ENCODE peak calls at places on chromosome 12, in six cellular contexts. C, X, O, H, L and R are unnamed samples.

GRCh38 chr12:28537474-28537873 is 347.2 kb downstream of the CCDC91 start:
- DNase-seq in X (no peak), L (no peak), C (no peak), O (no peak), H (no peak), R (no peak)

GRCh38 chr12:109589240-109589590 is 15.6 kb downstream of the MVK start:
- DNase-seq in O (no peak), H (no peak), L (no peak), X (no peak), C (no peak), R (no peak)

GRCh38 chr12:118958520-118958919 is 22.8 kb upstream of the SRRM4 start:
- DNase-seq in C (no peak), L (no peak), O (no peak), X (no peak), H (no peak), R (no peak)

GRCh38 chr12:11174022-11174421 is 3.0 kb downstream of the SMIM10L1 start:
- DNase-seq in H (no peak), C (no peak), O (no peak), L (peak), X (no peak), R (no peak)

GRCh38 chr12:113722747-113723146 is 243.4 kb downstream of the RBM19 start:
- DNase-seq in X (no peak), C (no peak), H (no peak), O (no peak), L (no peak), R (no peak)

GRCh38 chr12:29200586-29200985 is 51.5 kb downstream of the FAR2 start:
- DNase-seq in C (no peak), H (no peak), L (no peak), X (no peak), O (no peak), R (no peak)

GRCh38 chr12:5965950-5966383 is 20.9 kb upstream of the ANO2 start:
- DNase-seq in O (peak), C (no peak), H (no peak), X (no peak), L (peak), R (peak)

GRCh38 chr12:114812858-114813761 is 129.1 kb upstream of the TBX3 start:
- DNase-seq in X (no peak), L (peak), C (no peak), O (no peak), H (no peak), R (no peak)

GRCh38 chr12:42918387-42918786 is 328.8 kb upstream of the PRICKLE1 start:
- DNase-seq in O (no peak), H (no peak), L (no peak), X (no peak), C (no peak), R (no peak)

GRCh38 chr12:4435537-4435936 is 10.1 kb downstream of the FGF6 start:
- DNase-seq in O (no peak), L (no peak), X (no peak), C (no peak), H (no peak), R (no peak)

GRCh38 chr12:118980407-118981014 is 830 bp upstream of the SRRM4 start:
- DNase-seq in X (no peak), O (no peak), H (no peak), C (no peak), L (no peak), R (peak)

GRCh38 chr12:93039062-93039461 is 110.0 kb upstream of the EEA1 start:
- DNase-seq in C (no peak), H (no peak), O (no peak), X (no peak), L (peak), R (no peak)

GRCh38 chr12:109946505-109946904 is 46.4 kb downstream of the TCHP start:
- DNase-seq in C (no peak), L (peak), X (no peak), O (no peak), H (no peak), R (peak)

GRCh38 chr12:99619389-99620158 is 28.0 kb upstream of the GARIN6 start:
- DNase-seq in H (no peak), L (peak), O (no peak), X (no peak), C (peak), R (peak)

GRCh38 chr12:126191949-126192348 is 1126.7 kb downstream of the AACS start:
- DNase-seq in O (no peak), C (no peak), X (no peak), L (no peak), H (no peak), R (no peak)

GRCh38 chr12:47757840-47758583 is 668 bp downstream of the RAPGEF3 start:
- DNase-seq in H (peak), C (no peak), X (no peak), L (no peak), O (no peak), R (no peak)

GRCh38 chr12:47755655-47756562 is 2.8 kb downstream of the RAPGEF3 start:
- DNase-seq in L (no peak), X (no peak), C (no peak), O (no peak), H (no peak), R (peak)

GRCh38 chr12:47758834-47759690 is at the start of gene RAPGEF3:
- DNase-seq in X (peak), O (no peak), L (peak), C (no peak), H (peak), R (peak)

GRCh38 chr12:47758584-47758833 is 171 bp downstream of the RAPGEF3 start:
- DNase-seq in X (no peak), H (no peak), O (no peak), L (no peak), C (no peak), R (no peak)

GRCh38 chr12:47757360-47757839 is 1.3 kb downstream of the RAPGEF3 start:
- DNase-seq in H (no peak), C (no peak), L (no peak), X (no peak), O (no peak), R (no peak)
- H3K27ac ChIP-seq in H (no peak), C (no peak), L (no peak), X (no peak), O (no peak), R (peak)

GRCh38 chr12:116558280-116559079 is 701 bp upstream of the MAP1LC3B2 start:
- DNase-seq in H (no peak), O (no peak), C (no peak), X (no peak), L (no peak), R (no peak)

GRCh38 chr12:116556964-116557706 is 2.0 kb upstream of the MAP1LC3B2 start:
- DNase-seq in H (no peak), X (no peak), L (peak), C (no peak), O (no peak), R (no peak)

GRCh38 chr12:116559330-116560080 is at the start of gene MAP1LC3B2:
- DNase-seq in O (peak), C (peak), H (peak), L (peak), X (no peak), R (peak)

GRCh38 chr12:116561181-116561821 is 2.1 kb downstream of the MAP1LC3B2 start:
- DNase-seq in C (no peak), L (no peak), H (no peak), X (no peak), O (no peak), R (no peak)

GRCh38 chr12:116559080-116559329 is 176 bp upstream of the MAP1LC3B2 start:
- DNase-seq in X (no peak), H (no peak), O (no peak), C (no peak), L (no peak), R (no peak)
- H3K27ac ChIP-seq in X (no peak), H (no peak), O (peak), C (peak), L (no peak), R (peak)

GRCh38 chr12:81245458-81245857 is 167.6 kb downstream of the ACSS3 start:
- DNase-seq in X (no peak), H (no peak), C (no peak), L (no peak), O (no peak), R (no peak)

DNA sequence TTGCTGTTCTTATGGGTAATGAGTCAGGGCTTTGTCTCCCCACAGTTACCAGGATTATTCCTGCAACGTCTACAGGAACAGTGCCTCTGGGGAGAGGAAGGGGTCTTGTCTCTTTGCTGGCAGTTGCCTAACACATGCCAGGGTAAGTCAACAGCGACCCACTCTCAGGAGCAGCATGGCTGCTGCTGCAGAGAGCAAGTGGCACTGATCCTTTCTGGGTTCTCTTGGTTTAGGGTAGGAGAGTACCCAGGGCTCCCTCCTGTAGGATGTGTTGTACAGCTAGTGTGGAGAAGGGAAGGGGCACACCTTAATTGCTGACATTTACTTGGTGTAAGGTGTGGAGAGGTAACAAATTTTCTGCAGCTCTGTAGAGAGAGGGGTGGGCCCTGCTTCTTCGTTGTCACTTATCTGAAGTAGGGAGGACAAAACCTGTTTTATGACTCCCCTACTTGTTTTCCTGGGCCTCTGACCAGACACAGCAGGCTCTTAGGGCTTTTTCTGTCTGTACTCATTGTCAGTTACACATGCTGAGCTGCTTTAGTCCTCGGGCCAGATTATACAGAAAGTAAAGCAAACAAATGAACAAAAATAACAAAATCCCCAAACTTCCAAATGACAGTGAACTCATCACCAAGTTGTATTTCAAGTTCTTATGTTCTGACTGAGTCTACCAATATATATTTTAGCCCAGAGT is 168.2 kb downstream of the ACSS3 start:
- DNase-seq in H (no peak), C (no peak), O (no peak), L (no peak), X (no peak), R (no peak)
- H3K27ac ChIP-seq in H (no peak), C (no peak), O (no peak), L (no peak), X (no peak), R (peak)

GRCh38 chr12:106302401-106303201 is at the start of gene TCP11L2:
- DNase-seq in X (peak), O (peak), C (peak), L (peak), H (peak), R (peak)

GRCh38 chr12:106304797-106305196 is 2.3 kb downstream of the TCP11L2 start:
- DNase-seq in X (no peak), O (no peak), C (no peak), L (no peak), H (no peak), R (no peak)

GRCh38 chr12:106305376-106305775 is 2.8 kb downstream of the TCP11L2 start:
- DNase-seq in O (no peak), X (no peak), L (peak), C (peak), H (no peak), R (no peak)

GRCh38 chr12:106303202-106303820 is 778 bp downstream of the TCP11L2 start:
- DNase-seq in L (peak), O (peak), X (peak), C (peak), H (peak), R (peak)

GRCh38 chr12:106304001-106304421 is 1.5 kb downstream of the TCP11L2 start:
- DNase-seq in L (no peak), H (no peak), O (no peak), X (no peak), C (no peak), R (peak)
- H3K27ac ChIP-seq in L (no peak), H (peak), O (peak), X (peak), C (no peak), R (peak)

GRCh38 chr12:53982616-53983579 is 2.0 kb upstream of the HOXC10 start:
- DNase-seq in L (no peak), H (no peak), C (no peak), X (no peak), O (no peak), R (no peak)
- H3K27ac ChIP-seq in L (no peak), H (no peak), C (peak), X (no peak), O (no peak), R (no peak)

GRCh38 chr12:90290980-90291975 is 582.6 kb upstream of the ATP2B1 start:
- DNase-seq in H (no peak), L (no peak), X (no peak), O (no peak), C (no peak), R (no peak)
- H3K27ac ChIP-seq in H (no peak), L (no peak), X (no peak), O (no peak), C (no peak), R (no peak)

DNA sequence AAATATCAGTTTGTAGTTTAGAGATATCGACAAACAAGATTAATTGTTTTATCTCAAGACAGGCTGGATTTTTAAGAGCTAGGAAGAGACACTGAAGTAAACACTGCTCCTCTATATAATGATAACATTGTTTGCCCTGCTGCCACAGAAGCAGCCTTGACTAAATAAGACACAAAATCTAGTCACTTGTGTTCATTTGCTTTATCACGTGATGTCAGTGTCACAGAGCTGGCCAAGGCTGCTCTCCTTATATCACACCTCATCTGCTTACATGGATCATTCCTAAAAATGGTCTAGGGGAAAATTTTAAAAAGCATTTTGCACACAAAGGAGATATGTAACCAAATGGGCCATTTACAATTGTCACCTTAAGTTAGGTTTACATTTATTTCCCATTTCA is 64.1 kb downstream of the SOX5 start:
- DNase-seq in H (no peak), L (no peak), C (no peak), O (no peak), X (no peak), R (no peak)
- H3K27ac ChIP-seq in H (no peak), L (no peak), C (no peak), O (no peak), X (no peak), R (no peak)

GRCh38 chr12:75710361-75711069 is 199.1 kb upstream of the KRR1 start:
- DNase-seq in L (no peak), X (no peak), O (no peak), H (no peak), C (no peak), R (no peak)

GRCh38 chr12:75711276-75711675 is 199.9 kb upstream of the KRR1 start:
- DNase-seq in O (no peak), H (no peak), C (no peak), X (no peak), L (no peak), R (no peak)

GRCh38 chr12:75713434-75713833 is 202.0 kb upstream of the KRR1 start:
- DNase-seq in O (no peak), C (no peak), X (no peak), L (no peak), H (no peak), R (no peak)

GRCh38 chr12:75714462-75715322 is 203.3 kb upstream of the KRR1 start:
- DNase-seq in C (peak), H (no peak), L (peak), X (no peak), O (no peak), R (no peak)

DNA sequence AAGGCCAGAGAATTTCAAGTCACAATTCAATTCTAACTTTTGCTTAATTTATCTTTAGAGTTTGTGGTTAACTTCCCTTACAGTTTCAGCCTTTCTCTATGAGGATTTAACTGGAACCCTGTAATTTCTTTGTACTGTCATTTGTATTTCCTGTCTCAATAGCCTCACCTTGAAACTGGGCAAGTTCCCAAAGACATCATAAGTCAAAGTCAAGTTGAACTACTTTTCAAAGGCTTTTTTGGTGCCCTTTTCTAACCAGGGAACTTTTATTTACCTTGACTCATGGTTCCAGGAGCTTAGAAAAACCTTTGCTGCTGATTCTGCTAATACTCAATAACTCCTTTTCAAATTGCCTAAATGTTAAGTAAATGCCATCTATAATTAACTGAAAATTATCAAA is 200.8 kb upstream of the KRR1 start:
- DNase-seq in L (no peak), O (no peak), X (no peak), C (peak), H (no peak), R (no peak)
- H3K27ac ChIP-seq in L (peak), O (no peak), X (no peak), C (peak), H (no peak), R (no peak)

DNA sequence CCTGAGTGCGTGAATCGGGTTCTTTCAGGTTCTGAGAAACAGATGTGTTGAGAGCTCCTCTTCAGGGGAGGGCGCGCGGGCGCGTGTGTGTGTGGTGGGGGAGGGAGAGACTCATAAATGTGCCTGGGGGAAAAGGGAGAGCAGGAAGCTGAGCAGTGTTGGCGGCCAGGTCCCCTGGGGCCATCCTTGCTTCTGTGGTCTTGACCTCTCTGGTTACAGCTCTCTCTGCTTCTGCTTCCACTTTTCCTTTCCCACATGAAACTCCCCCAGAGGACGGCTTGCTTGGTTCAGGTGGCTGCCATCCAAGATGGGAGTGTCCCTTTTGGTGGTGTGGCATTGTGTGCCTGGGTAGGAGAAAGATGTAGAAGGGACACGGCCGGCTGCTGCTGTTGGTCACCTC is 4.2 kb downstream of the ATG101 start:
- DNase-seq in C (no peak), H (peak), X (no peak), O (no peak), L (no peak), R (no peak)
- H3K27ac ChIP-seq in C (no peak), H (no peak), X (no peak), O (no peak), L (no peak), R (peak)

DNA sequence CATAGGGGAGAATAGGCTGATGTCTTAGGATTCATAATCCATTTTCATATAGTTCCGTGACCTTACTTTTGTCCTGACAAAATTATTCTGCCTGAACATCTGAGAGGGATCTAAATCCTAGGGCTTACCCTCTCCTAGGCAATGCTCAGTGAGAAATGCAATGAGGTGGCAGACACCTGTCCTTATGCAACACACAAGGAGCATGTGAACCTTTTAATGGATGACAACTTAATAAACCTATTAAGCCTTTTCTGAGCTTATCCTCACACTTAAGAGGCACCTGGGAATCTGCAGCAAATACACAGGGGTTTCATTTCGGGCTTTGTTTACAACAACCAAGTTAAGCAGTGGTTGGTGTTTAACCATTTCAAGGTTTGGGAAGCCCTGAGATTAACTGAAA is 24.6 kb downstream of the SINHCAF start:
- DNase-seq in C (no peak), X (no peak), H (no peak), O (no peak), L (no peak), R (no peak)
- H3K27ac ChIP-seq in C (no peak), X (no peak), H (no peak), O (no peak), L (no peak), R (no peak)